ENCODE peak calls at places on chromosome X, in five cellular contexts. Y is mucosa of descending colon, P is fibroblast of lung, L is neural progenitor cell, W is PC-9. O is an unnamed sample. For H3K36me3, the result is how much of the 10 kb centered on the place peaks cover.

GRCh38 chrX:9948406-9948805 is 18.8 kb upstream of the CLDN34 start:
- DNase-seq in W (no peak), L (no peak), Y (no peak), P (peak), O (no peak)

GRCh38 chrX:122238801-122239200 is 945.3 kb upstream of the GRIA3 start:
- DNase-seq in Y (no peak), L (no peak), W (no peak), P (peak), O (no peak)

GRCh38 chrX:107272431-107272921 is 66.1 kb downstream of the DNAAF6 start:
- DNase-seq in Y (no peak), P (no peak), W (no peak), L (peak), O (no peak)

GRCh38 chrX:132292753-132293152 is 73.5 kb upstream of the RAP2C start:
- DNase-seq in P (peak), L (peak), W (peak), Y (no peak), O (no peak)

GRCh38 chrX:1093112-1093511 is 119.3 kb downstream of the CRLF2 start:
- DNase-seq in W (no peak), Y (no peak), L (no peak), P (no peak), O (no peak)

GRCh38 chrX:72114306-72114705 is 17.4 kb downstream of the RTL5 start:
- DNase-seq in P (no peak), L (no peak), W (no peak), Y (no peak), O (no peak)

GRCh38 chrX:149472620-149473019 is 32.5 kb downstream of the IDS start:
- DNase-seq in P (no peak), W (peak), Y (no peak), L (no peak), O (no peak)

GRCh38 chrX:131170148-131170547 is 112.0 kb downstream of the ARHGAP36 start:
- DNase-seq in Y (no peak), W (no peak), P (no peak), L (no peak), O (no peak)

GRCh38 chrX:51694254-51694653 is 11.6 kb upstream of the CENPVL2 start:
- DNase-seq in Y (no peak), P (no peak), W (no peak), L (no peak), O (no peak)

GRCh38 chrX:96957718-96958117 is 74.0 kb downstream of the RPA4 start:
- DNase-seq in L (no peak), W (no peak), P (no peak), Y (no peak), O (no peak)

DNA sequence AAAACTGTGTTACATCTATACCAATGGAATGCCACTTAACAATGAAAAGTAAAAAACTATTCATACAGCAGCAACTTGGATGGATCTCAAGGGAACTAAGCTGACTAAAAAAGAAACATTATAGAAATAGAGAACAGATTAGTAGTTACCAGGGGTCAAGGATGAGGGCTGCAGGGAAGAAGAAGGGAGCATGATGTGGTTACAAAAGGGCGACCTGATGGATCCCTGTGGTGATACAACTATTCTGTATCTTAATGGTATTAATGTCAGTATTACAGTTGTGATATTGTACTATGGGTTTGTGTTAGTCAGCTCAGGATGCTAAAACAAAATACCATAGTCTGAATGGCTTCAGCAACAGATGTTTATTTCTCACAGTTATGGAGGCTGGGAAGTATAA is 190.7 kb downstream of the ZNF674 start:
- DNase-seq in W (no peak), L (no peak), P (peak), Y (no peak), O (no peak)
- H3K36me3 ChIP-seq in W (under half), L (under half), P (under half), Y (under half), O (under half)

GRCh38 chrX:74423289-74423985 is 2.1 kb downstream of the SLC16A2 start:
- DNase-seq in L (no peak), Y (no peak), P (no peak), W (no peak), O (no peak)
- H3K4me3 ChIP-seq in L (no peak), Y (no peak), P (no peak), W (no peak), O (no peak)

GRCh38 chrX:44435047-44435446 is 91.6 kb upstream of the EFHC2 start:
- DNase-seq in P (no peak), Y (no peak), L (no peak), W (no peak), O (no peak)
- TF ChIP-seq CTCF in P (no peak), Y (no peak), L (no peak), W (no peak), O (no peak)

DNA sequence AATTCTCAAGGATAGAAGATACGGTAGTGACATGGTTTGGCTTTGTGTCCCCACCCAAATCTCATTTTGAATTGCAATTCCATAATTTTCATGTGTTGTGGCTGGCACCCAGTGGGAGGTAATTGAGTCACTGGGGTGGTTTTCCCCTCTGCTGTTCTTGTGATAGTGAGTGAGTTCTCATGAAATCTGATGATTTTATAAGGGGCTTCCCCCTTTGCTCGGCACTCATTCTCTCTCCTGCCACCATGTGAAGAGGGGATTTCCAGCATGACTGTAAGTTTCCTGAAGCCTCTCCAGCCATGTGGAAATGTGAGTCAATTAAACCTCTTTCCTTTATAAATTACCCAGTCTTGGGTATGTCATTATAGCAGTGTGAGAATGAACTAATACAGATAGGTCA is 8.5 kb upstream of the SPANXN4 start:
- DNase-seq in W (no peak), P (no peak), L (no peak), Y (no peak), O (no peak)
- H3K36me3 ChIP-seq in W (under half), P (under half), L (under half), Y (under half), O (under half)

DNA sequence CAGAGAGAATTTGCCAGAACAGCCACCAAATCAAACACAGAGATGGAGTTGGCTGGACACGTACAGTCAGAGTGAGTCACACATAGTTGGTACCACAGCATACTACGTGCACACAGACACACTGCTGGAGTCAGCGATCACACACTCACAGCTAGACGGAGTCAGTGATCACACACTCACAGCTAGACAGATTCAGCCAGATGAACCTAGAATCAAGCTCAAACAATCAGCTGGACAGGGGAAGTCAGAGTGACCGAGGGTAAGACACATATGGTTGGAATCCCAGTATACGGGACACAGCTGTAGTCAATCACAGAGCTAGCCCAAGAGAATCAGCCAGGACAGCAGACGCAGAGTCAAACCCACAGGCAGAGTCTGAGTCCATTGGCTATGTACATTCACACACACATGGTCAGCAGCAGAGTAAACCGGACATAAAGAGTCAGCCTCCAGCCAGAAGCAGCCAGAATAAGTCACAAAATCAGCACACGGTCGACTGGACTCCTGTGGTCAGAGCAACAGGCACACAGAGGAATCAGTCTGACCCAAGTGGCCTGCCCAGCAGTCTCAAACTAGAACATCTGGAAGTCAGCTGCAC is 4.6 kb downstream of the SLC38A5 start:
- DNase-seq in W (no peak), Y (no peak), P (peak), L (no peak), O (no peak)
- H3K4me3 ChIP-seq in W (no peak), Y (no peak), P (peak), L (no peak), O (no peak)

DNA sequence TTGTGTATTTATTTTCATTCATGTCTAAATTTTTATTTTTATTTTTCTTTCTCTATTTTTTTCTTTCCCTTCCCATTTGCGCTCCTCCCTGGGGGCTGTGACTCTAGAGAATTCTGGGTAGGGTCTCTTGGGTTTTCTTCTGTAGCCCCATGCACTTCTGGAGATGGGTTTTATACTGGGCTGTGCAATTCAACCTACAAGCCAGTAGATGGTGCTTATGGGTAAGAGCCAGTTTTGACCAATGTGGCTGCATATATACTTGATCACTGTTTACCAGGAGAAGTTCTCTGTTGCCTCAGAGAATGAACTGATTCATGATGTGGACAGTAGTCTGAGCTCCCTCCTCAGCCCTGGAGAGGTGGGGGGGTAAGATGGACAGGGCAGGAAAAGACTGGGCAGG is 614.6 kb downstream of the PCDH19 start:
- DNase-seq in W (no peak), L (no peak), Y (no peak), P (no peak), O (no peak)
- TF ChIP-seq CTCF in W (no peak), L (peak), Y (no peak), P (no peak), O (no peak)

DNA sequence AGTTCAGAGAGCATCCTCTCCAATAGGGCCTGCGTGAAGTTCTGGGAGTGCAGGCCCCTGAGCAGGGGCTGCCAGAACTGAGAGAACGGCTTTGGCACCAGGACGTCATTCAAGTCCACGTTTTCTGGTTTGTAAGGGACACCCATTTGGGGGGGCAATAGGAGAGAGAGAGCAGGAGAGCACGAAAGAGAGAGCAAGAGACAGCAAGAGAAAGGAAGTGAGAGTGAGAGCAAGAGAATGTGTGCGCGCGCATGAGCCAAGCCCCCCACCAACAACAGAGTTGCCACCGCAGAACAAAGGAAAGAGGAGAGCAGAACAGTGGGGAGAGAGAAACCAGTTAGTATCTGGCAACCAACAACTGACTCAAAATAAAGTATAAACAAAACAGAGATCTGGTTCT is 10.4 kb downstream of the LAS1L start:
- DNase-seq in W (no peak), Y (no peak), L (no peak), P (no peak), O (no peak)
- H3K36me3 ChIP-seq in W (under half), Y (under half), L (under half), P (under half), O (under half)

O was measured in gastrocnemius medialis.